ENCODE peak calls at places on chromosomes 16 and 17, in six cellular contexts. E is fibroblast of mammary gland; S is amygdala; L is lung; G is stimulated activated CD4-positive, alpha-beta T cell treated with anti-CD3 and anti-CD28 coated beads, Interleukin-1b, Interleukin-23, amount 100 ng/mL, for 1 hour; V is endothelial cell. Q is an unnamed sample.

GRCh38 chr16:12538667-12539081 is 265.0 kb downstream of the CPPED1 start:
- DNase-seq in V (no peak), S (no peak), L (no peak), E (no peak), G (no peak), Q (no peak)

GRCh38 chr16:57689772-57690558 is 4.6 kb upstream of the DRC7 start:
- DNase-seq in S (no peak), V (peak; percentile 70), G (no peak), E (no peak), L (no peak), Q (no peak)

GRCh38 chr17:41624208-41625101 is at the start of gene KRT17:
- DNase-seq in S (no peak), G (no peak), V (no peak), L (no peak), E (no peak), Q (peak; percentile 69)

GRCh38 chr17:49003557-49004511 is 6.6 kb downstream of the IGF2BP1 start:
- DNase-seq in G (no peak), L (no peak), S (no peak), V (peak; percentile 41), E (no peak), Q (no peak)

GRCh38 chr16:48300391-48300856 is 53.1 kb upstream of the ABCC11 start:
- DNase-seq in S (no peak), V (no peak), E (peak; percentile 66), L (peak; percentile 46), G (no peak), Q (no peak)

GRCh38 chr16:86033016-86033474 is 134.1 kb downstream of the IRF8 start:
- DNase-seq in V (no peak), S (peak; percentile 23), L (no peak), E (no peak), G (no peak), Q (no peak)

GRCh38 chr16:85369060-85369459 is 244.1 kb upstream of the GSE1 start:
- DNase-seq in V (no peak), G (no peak), E (no peak), L (no peak), S (no peak), Q (no peak)

GRCh38 chr17:55161935-55162555 is 102.7 kb upstream of the HLF start:
- DNase-seq in L (no peak), V (no peak), G (no peak), S (no peak), E (peak; percentile 97), Q (no peak)

GRCh38 chr17:55284001-55284884 is 19.5 kb downstream of the HLF start:
- DNase-seq in S (no peak), G (no peak), L (peak; percentile 85), V (no peak), E (no peak), Q (no peak)

GRCh38 chr17:7881655-7882054 is 6.9 kb upstream of the CHD3 start:
- DNase-seq in E (no peak), L (no peak), G (no peak), S (no peak), V (no peak), Q (peak; percentile 67)

GRCh38 chr16:1884155-1884760 is 12.3 kb upstream of the MEIOB start:
- DNase-seq in E (peak; percentile 38), L (no peak), S (no peak), G (no peak), V (no peak), Q (no peak)

GRCh38 chr17:6350806-6351205 is 84.1 kb downstream of the AIPL1 start:
- DNase-seq in G (no peak), S (no peak), L (no peak), E (no peak), V (no peak), Q (no peak)

GRCh38 chr17:55286681-55287589 is 22.2 kb downstream of the HLF start:
- DNase-seq in S (no peak), L (no peak), E (peak; percentile 47), V (no peak), G (no peak), Q (no peak)

GRCh38 chr16:85981826-85982562 is 83.0 kb downstream of the IRF8 start:
- DNase-seq in E (no peak), L (no peak), V (no peak), S (no peak), G (no peak), Q (no peak)

GRCh38 chr17:63221941-63222340 is 224.2 kb downstream of the CYB561 start:
- DNase-seq in S (no peak), E (no peak), G (no peak), L (no peak), V (no peak), Q (no peak)

GRCh38 chr17:42428141-42428944 is 5.3 kb upstream of the CAVIN1 start:
- DNase-seq in L (peak; percentile 60), G (no peak), V (peak; percentile 62), E (peak; percentile 99), S (peak; percentile 29), Q (peak; percentile 70)

GRCh38 chr16:16018705-16019104 is 69.3 kb downstream of the ABCC1 start:
- DNase-seq in V (no peak), E (peak; percentile 58), G (no peak), L (no peak), S (no peak), Q (no peak)

GRCh38 chr17:50778988-50779387 is 11.7 kb upstream of the ANKRD40CL start:
- DNase-seq in L (no peak), G (no peak), S (no peak), E (no peak), V (no peak), Q (no peak)

GRCh38 chr17:81277421-81277820 is 17.7 kb downstream of the SLC38A10 start:
- DNase-seq in V (no peak), L (peak; percentile 48), G (no peak), S (peak; percentile 24), E (no peak), Q (peak; percentile 89)

GRCh38 chr16:19113577-19114358 is at the start of gene ITPRIPL2:
- DNase-seq in E (peak; percentile 91), L (peak; percentile 91), S (peak; percentile 27), V (peak; percentile 79), G (no peak), Q (peak; percentile 85)

Q was measured in prostate gland.